ENCODE peak calls at places on chromosomes 6 and 20, in five cellular contexts. K, G, U, A and O are unnamed samples.

GRCh38 chr6:80163754-80164187 is 57.3 kb downstream of the BCKDHB start:
- DNase-seq in K (peak), G (no peak), U (no peak), A (peak), O (peak)

GRCh38 chr20:35431621-35432429 is 6.2 kb downstream of the GDF5 start:
- DNase-seq in K (no peak), G (no peak), U (no peak), A (no peak), O (no peak)

GRCh38 chr6:26017567-26017966 is 55.0 kb downstream of the TRIM38 start:
- DNase-seq in K (peak), G (no peak), U (peak), A (no peak), O (peak)

GRCh38 chr6:41455410-41455809 is 90.8 kb upstream of the FOXP4 start:
- DNase-seq in K (no peak), G (no peak), U (no peak), A (no peak), O (no peak)

GRCh38 chr6:144855812-144856531 is 570.8 kb downstream of the UTRN start:
- DNase-seq in K (no peak), G (no peak), U (no peak), A (no peak), O (no peak)

GRCh38 chr20:17619351-17620093 is 49.6 kb downstream of the DSTN start:
- DNase-seq in K (no peak), G (no peak), U (no peak), A (no peak), O (no peak)

GRCh38 chr20:38049800-38050199 is 16.3 kb downstream of the RPRD1B start:
- DNase-seq in K (peak), G (no peak), U (peak), A (peak), O (peak)

GRCh38 chr20:63690001-63690897 is 6.2 kb upstream of the TNFRSF6B start:
- DNase-seq in K (no peak), G (no peak), U (no peak), A (no peak), O (no peak)

GRCh38 chr6:81999270-81999669 is 246.8 kb upstream of the TENT5A start:
- DNase-seq in K (peak), G (no peak), U (no peak), A (peak), O (no peak)

GRCh38 chr6:35081426-35081851 is 59.7 kb downstream of the TCP11 start:
- DNase-seq in K (no peak), G (no peak), U (no peak), A (no peak), O (no peak)

GRCh38 chr6:112254921-112255320 is 554 bp upstream of the LAMA4 start:
- DNase-seq in K (no peak), G (no peak), U (no peak), A (no peak), O (no peak)

GRCh38 chr20:12860619-12861247 is 148.0 kb upstream of the SPTLC3 start:
- DNase-seq in K (no peak), G (no peak), U (no peak), A (no peak), O (peak)

GRCh38 chr6:34855463-34855862 is 32.4 kb downstream of the TAF11 start:
- DNase-seq in K (no peak), G (no peak), U (no peak), A (no peak), O (no peak)

GRCh38 chr6:46410330-46410953 is 80.8 kb downstream of the RCAN2 start:
- DNase-seq in K (peak), G (peak), U (peak), A (no peak), O (peak)